ENCODE peak calls at places on chromosomes 6 and 20, in six cellular contexts. One of them, this sample, is unnamed.

GRCh38 chr20:50533464-50533863 is 23.3 kb downstream of the PTPN1 start:
- DNase-seq in T-helper 9 cell: no peak
- DNase-seq in natural killer cell: no peak
- DNase-seq in islet precursor cell: no peak
- DNase-seq in GM12892: no peak
- DNase-seq in GM03348: no peak
- DNase-seq in this sample: no peak

GRCh38 chr6:11830105-11830504 is 51.5 kb upstream of the ADTRP start:
- DNase-seq in GM03348: no peak
- DNase-seq in T-helper 9 cell: no peak
- DNase-seq in natural killer cell: no peak
- DNase-seq in islet precursor cell: no peak
- DNase-seq in GM12892: no peak
- DNase-seq in this sample: no peak

GRCh38 chr6:75524322-75524972 is 30.8 kb upstream of the FILIP1 start:
- DNase-seq in islet precursor cell: peak
- DNase-seq in T-helper 9 cell: no peak
- DNase-seq in GM12892: no peak
- DNase-seq in natural killer cell: no peak
- DNase-seq in GM03348: peak
- DNase-seq in this sample: peak

GRCh38 chr20:41135187-41135887 is 2.0 kb upstream of the PLCG1 start:
- DNase-seq in natural killer cell: peak
- DNase-seq in GM03348: peak
- DNase-seq in T-helper 9 cell: peak
- DNase-seq in GM12892: no peak
- DNase-seq in islet precursor cell: peak
- DNase-seq in this sample: peak

GRCh38 chr6:3500262-3501001 is 43.6 kb upstream of the SLC22A23 start:
- DNase-seq in islet precursor cell: no peak
- DNase-seq in T-helper 9 cell: no peak
- DNase-seq in GM12892: no peak
- DNase-seq in GM03348: peak
- DNase-seq in natural killer cell: no peak
- DNase-seq in this sample: peak

GRCh38 chr6:160428818-160429744 is 80.9 kb downstream of the SLC22A3 start:
- DNase-seq in natural killer cell: no peak
- DNase-seq in GM12892: no peak
- DNase-seq in GM03348: no peak
- DNase-seq in islet precursor cell: no peak
- DNase-seq in T-helper 9 cell: no peak
- DNase-seq in this sample: no peak

GRCh38 chr6:47512872-47513271 is 35.3 kb downstream of the CD2AP start:
- DNase-seq in islet precursor cell: no peak
- DNase-seq in natural killer cell: no peak
- DNase-seq in T-helper 9 cell: no peak
- DNase-seq in GM03348: no peak
- DNase-seq in GM12892: no peak
- DNase-seq in this sample: no peak

GRCh38 chr20:39623584-39624234 is 661.6 kb downstream of the DHX35 start:
- DNase-seq in natural killer cell: no peak
- DNase-seq in GM12892: no peak
- DNase-seq in GM03348: no peak
- DNase-seq in islet precursor cell: no peak
- DNase-seq in T-helper 9 cell: no peak
- DNase-seq in this sample: no peak

GRCh38 chr6:46437671-46438221 is 53.5 kb downstream of the RCAN2 start:
- DNase-seq in natural killer cell: no peak
- DNase-seq in T-helper 9 cell: no peak
- DNase-seq in GM03348: peak
- DNase-seq in islet precursor cell: no peak
- DNase-seq in GM12892: no peak
- DNase-seq in this sample: peak

GRCh38 chr6:152096863-152097496 is 289.5 kb downstream of the ESR1 start:
- DNase-seq in T-helper 9 cell: no peak
- DNase-seq in natural killer cell: no peak
- DNase-seq in GM03348: peak
- DNase-seq in islet precursor cell: no peak
- DNase-seq in GM12892: no peak
- DNase-seq in this sample: peak

GRCh38 chr6:76814496-76815458 is 648.5 kb downstream of the HTR1B start:
- DNase-seq in T-helper 9 cell: no peak
- DNase-seq in GM12892: no peak
- DNase-seq in islet precursor cell: no peak
- DNase-seq in natural killer cell: no peak
- DNase-seq in GM03348: no peak
- DNase-seq in this sample: no peak

GRCh38 chr6:75279418-75279817 is 5.2 kb downstream of the TMEM30A start:
- DNase-seq in GM12892: no peak
- DNase-seq in GM03348: no peak
- DNase-seq in natural killer cell: no peak
- DNase-seq in T-helper 9 cell: no peak
- DNase-seq in islet precursor cell: no peak
- DNase-seq in this sample: no peak

GRCh38 chr6:89734526-89734925 is 85.1 kb downstream of the MDN1 start:
- DNase-seq in natural killer cell: no peak
- DNase-seq in islet precursor cell: peak
- DNase-seq in GM12892: no peak
- DNase-seq in T-helper 9 cell: no peak
- DNase-seq in GM03348: no peak
- DNase-seq in this sample: peak

GRCh38 chr20:25629816-25630499 is 6.1 kb upstream of the NANP start:
- DNase-seq in GM12892: no peak
- DNase-seq in GM03348: no peak
- DNase-seq in T-helper 9 cell: no peak
- DNase-seq in natural killer cell: no peak
- DNase-seq in islet precursor cell: no peak
- DNase-seq in this sample: no peak

GRCh38 chr6:138483911-138484731 is 15.2 kb downstream of the NHSL1 start:
- DNase-seq in islet precursor cell: no peak
- DNase-seq in GM03348: no peak
- DNase-seq in T-helper 9 cell: no peak
- DNase-seq in natural killer cell: no peak
- DNase-seq in GM12892: no peak
- DNase-seq in this sample: no peak

GRCh38 chr6:39411465-39411864 is 89.0 kb upstream of the KCNK16 start:
- DNase-seq in T-helper 9 cell: no peak
- DNase-seq in GM03348: peak
- DNase-seq in natural killer cell: no peak
- DNase-seq in GM12892: no peak
- DNase-seq in islet precursor cell: no peak
- DNase-seq in this sample: peak

GRCh38 chr6:56642366-56643261 is at the start of gene DST:
- DNase-seq in islet precursor cell: no peak
- DNase-seq in GM03348: peak
- DNase-seq in GM12892: no peak
- DNase-seq in natural killer cell: no peak
- DNase-seq in T-helper 9 cell: no peak
- DNase-seq in this sample: peak

GRCh38 chr20:37580069-37580468 is 52.4 kb upstream of the BLCAP start:
- DNase-seq in GM12892: no peak
- DNase-seq in islet precursor cell: no peak
- DNase-seq in natural killer cell: no peak
- DNase-seq in GM03348: no peak
- DNase-seq in T-helper 9 cell: no peak
- DNase-seq in this sample: no peak

GRCh38 chr20:59016795-59017492 is 2.3 kb upstream of the TUBB1 start:
- DNase-seq in islet precursor cell: no peak
- DNase-seq in T-helper 9 cell: no peak
- DNase-seq in natural killer cell: no peak
- DNase-seq in GM03348: peak
- DNase-seq in GM12892: no peak
- DNase-seq in this sample: no peak

GRCh38 chr6:139037490-139037889 is 8.9 kb downstream of the ABRACL start:
- DNase-seq in GM03348: peak
- DNase-seq in islet precursor cell: no peak
- DNase-seq in natural killer cell: no peak
- DNase-seq in GM12892: no peak
- DNase-seq in T-helper 9 cell: no peak
- DNase-seq in this sample: peak

GRCh38 chr6:50098306-50098705 is 48.6 kb upstream of the DEFB112 start:
- DNase-seq in islet precursor cell: no peak
- DNase-seq in GM03348: no peak
- DNase-seq in GM12892: no peak
- DNase-seq in T-helper 9 cell: no peak
- DNase-seq in natural killer cell: no peak
- DNase-seq in this sample: no peak

GRCh38 chr6:109059148-109059547 is 35.5 kb downstream of the SESN1 start:
- DNase-seq in GM12892: no peak
- DNase-seq in natural killer cell: no peak
- DNase-seq in islet precursor cell: no peak
- DNase-seq in GM03348: peak
- DNase-seq in T-helper 9 cell: no peak
- DNase-seq in this sample: peak

GRCh38 chr6:121334299-121335104 is at the start of gene TBC1D32:
- DNase-seq in natural killer cell: peak
- DNase-seq in T-helper 9 cell: peak
- DNase-seq in GM03348: peak
- DNase-seq in islet precursor cell: peak
- DNase-seq in GM12892: peak
- DNase-seq in this sample: peak

GRCh38 chr20:37081717-37082289 is 14.0 kb downstream of the RBL1 start:
- DNase-seq in islet precursor cell: no peak
- DNase-seq in GM12892: no peak
- DNase-seq in natural killer cell: peak
- DNase-seq in GM03348: peak
- DNase-seq in T-helper 9 cell: peak
- DNase-seq in this sample: no peak

GRCh38 chr6:36605560-36606391 is 11.6 kb downstream of the SRSF3 start:
- DNase-seq in GM12892: no peak
- DNase-seq in natural killer cell: no peak
- DNase-seq in islet precursor cell: no peak
- DNase-seq in T-helper 9 cell: no peak
- DNase-seq in GM03348: no peak
- DNase-seq in this sample: no peak

GRCh38 chr6:3732345-3733141 is 19.0 kb downstream of the PXDC1 start:
- DNase-seq in natural killer cell: peak
- DNase-seq in islet precursor cell: peak
- DNase-seq in GM03348: peak
- DNase-seq in T-helper 9 cell: peak
- DNase-seq in GM12892: no peak
- DNase-seq in this sample: peak

GRCh38 chr6:53359843-53360834 is 11.4 kb upstream of the ELOVL5 start:
- DNase-seq in GM03348: peak
- DNase-seq in islet precursor cell: no peak
- DNase-seq in natural killer cell: no peak
- DNase-seq in T-helper 9 cell: no peak
- DNase-seq in GM12892: no peak
- DNase-seq in this sample: peak

GRCh38 chr20:34220581-34220980 is 20.6 kb upstream of the ASIP start:
- DNase-seq in islet precursor cell: no peak
- DNase-seq in natural killer cell: no peak
- DNase-seq in GM03348: peak
- DNase-seq in GM12892: no peak
- DNase-seq in T-helper 9 cell: no peak
- DNase-seq in this sample: peak

GRCh38 chr6:105097288-105097687 is 82.5 kb downstream of the POPDC3 start:
- DNase-seq in GM03348: no peak
- DNase-seq in islet precursor cell: no peak
- DNase-seq in natural killer cell: no peak
- DNase-seq in GM12892: no peak
- DNase-seq in T-helper 9 cell: no peak
- DNase-seq in this sample: no peak

GRCh38 chr6:165573671-165574070 is 89.4 kb downstream of the PDE10A start:
- DNase-seq in GM12892: no peak
- DNase-seq in natural killer cell: no peak
- DNase-seq in islet precursor cell: no peak
- DNase-seq in GM03348: no peak
- DNase-seq in T-helper 9 cell: no peak
- DNase-seq in this sample: peak

This sample was measured in IMR-90.